ENCODE peak calls at places on chromosomes 6 and 20, in six cellular contexts. F is adrenal gland; R is fibroblast of lung; W is heart right ventricle; L is PC-9; M is CD8-positive, alpha-beta T cell. G is an unnamed sample.

GRCh38 chr6:25637946-25638345 is 14.1 kb upstream of the SCGN start:
- DNase-seq in W (no peak), R (no peak), M (no peak), F (no peak), L (no peak), G (no peak)

GRCh38 chr20:59514554-59514953 is 89.8 kb upstream of the PHACTR3 start:
- DNase-seq in R (no peak), W (no peak), F (no peak), M (no peak), L (peak), G (no peak)

GRCh38 chr20:9741996-9742395 is 96.9 kb downstream of the PAK5 start:
- DNase-seq in M (no peak), R (no peak), F (no peak), L (no peak), W (no peak), G (no peak)

GRCh38 chr6:45586216-45587171 is 208.8 kb upstream of the SUPT3H start:
- DNase-seq in F (no peak), M (peak), L (peak), W (no peak), R (no peak), G (no peak)

GRCh38 chr6:5422321-5422915 is 161.1 kb downstream of the FARS2 start:
- DNase-seq in F (peak), R (peak), W (no peak), M (no peak), L (no peak), G (no peak)

GRCh38 chr6:157323924-157324276 is 581 bp upstream of the TMEM242 start:
- DNase-seq in W (peak), M (peak), F (peak), L (peak), R (peak), G (peak)

GRCh38 chr20:21510414-21510971 is 3.4 kb downstream of the NKX2-2 start:
- DNase-seq in W (no peak), L (no peak), R (peak), M (no peak), F (no peak), G (no peak)

GRCh38 chr6:152984387-152984872 is 1.6 kb upstream of the FBXO5 start:
- DNase-seq in R (peak), W (no peak), F (no peak), M (no peak), L (no peak), G (no peak)

GRCh38 chr20:8601542-8601912 is 467.4 kb upstream of the PLCB4 start:
- DNase-seq in M (no peak), F (no peak), R (no peak), W (no peak), L (no peak), G (no peak)

GRCh38 chr6:142822882-142823578 is 121.9 kb downstream of the HIVEP2 start:
- DNase-seq in M (no peak), L (peak), F (no peak), R (no peak), W (no peak), G (no peak)

GRCh38 chr6:11139051-11139960 is 27.8 kb upstream of the ERVFRD-1 start:
- DNase-seq in W (no peak), F (no peak), L (peak), R (peak), M (no peak), G (no peak)

GRCh38 chr20:50434653-50435396 is 75.4 kb upstream of the PTPN1 start:
- DNase-seq in M (no peak), F (no peak), R (peak), L (peak), W (no peak), G (no peak)

GRCh38 chr6:74826318-74826717 is 379.5 kb downstream of the COL12A1 start:
- DNase-seq in L (no peak), F (no peak), R (no peak), M (no peak), W (no peak), G (no peak)

DNA sequence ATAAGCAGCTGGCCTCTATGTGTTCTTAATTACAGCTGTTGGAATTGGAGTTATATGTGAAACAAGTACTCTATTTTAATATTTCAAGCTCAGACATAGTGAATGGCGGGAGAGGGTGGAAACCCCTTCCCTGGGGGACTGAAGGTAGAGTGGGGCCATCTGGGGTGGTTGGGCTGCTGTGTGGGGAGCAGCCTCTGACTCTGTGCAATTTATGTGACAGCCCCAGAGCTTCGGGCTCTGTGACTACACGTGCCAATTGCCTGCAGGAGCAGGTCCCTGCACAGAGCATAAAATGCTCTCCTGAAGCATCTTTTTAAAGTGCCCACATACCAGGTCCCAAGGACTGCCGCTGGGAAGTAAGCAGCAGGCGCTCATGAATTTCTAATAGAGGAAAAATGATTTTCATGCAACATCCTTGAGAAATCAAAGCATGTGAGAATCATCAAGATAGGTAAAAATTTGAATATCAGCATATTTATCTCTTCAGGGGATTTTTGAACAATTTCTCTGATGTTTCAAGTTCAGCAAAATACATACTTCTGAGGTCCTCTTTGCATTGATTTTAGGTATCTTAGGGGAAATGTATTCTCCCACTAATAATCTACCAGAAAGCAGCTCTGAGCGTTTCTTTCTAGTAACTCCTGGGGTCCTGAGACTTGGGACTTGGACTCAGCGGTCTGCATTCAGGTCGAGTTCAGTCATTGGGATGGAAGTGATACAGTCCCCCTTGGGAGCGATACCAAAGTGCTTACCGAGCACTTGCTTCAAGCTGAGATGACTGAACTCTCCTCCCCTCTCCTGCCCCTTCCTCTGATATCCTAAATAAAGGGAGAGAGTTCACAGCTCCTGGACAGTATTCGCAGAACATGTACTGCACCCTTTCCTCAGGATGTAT is 40.0 kb downstream of the ALDH8A1 start:
- DNase-seq in F (no peak), L (no peak), M (no peak), R (peak), W (no peak), G (no peak)
- H3K27ac ChIP-seq in F (peak), L (no peak), M (no peak), R (peak), W (no peak), G (no peak)

GRCh38 chr20:11917663-11918062 is at the start of gene BTBD3:
- DNase-seq in R (peak), M (no peak), W (peak), L (no peak), F (peak), G (peak)
- H3K27ac ChIP-seq in R (peak), M (no peak), W (peak), L (no peak), F (peak), G (peak)

GRCh38 chr6:303948-304558 is 11.8 kb downstream of the DUSP22 start:
- DNase-seq in M (no peak), L (no peak), R (no peak), W (no peak), F (no peak), G (no peak)
- H3K27ac ChIP-seq in M (no peak), L (no peak), R (no peak), W (no peak), F (no peak), G (no peak)

GRCh38 chr20:58075980-58076749 is 152.3 kb downstream of the ANKRD60 start:
- DNase-seq in M (no peak), R (peak), W (no peak), L (no peak), F (no peak), G (peak)
- H3K27ac ChIP-seq in M (no peak), R (no peak), W (no peak), L (no peak), F (no peak), G (no peak)

DNA sequence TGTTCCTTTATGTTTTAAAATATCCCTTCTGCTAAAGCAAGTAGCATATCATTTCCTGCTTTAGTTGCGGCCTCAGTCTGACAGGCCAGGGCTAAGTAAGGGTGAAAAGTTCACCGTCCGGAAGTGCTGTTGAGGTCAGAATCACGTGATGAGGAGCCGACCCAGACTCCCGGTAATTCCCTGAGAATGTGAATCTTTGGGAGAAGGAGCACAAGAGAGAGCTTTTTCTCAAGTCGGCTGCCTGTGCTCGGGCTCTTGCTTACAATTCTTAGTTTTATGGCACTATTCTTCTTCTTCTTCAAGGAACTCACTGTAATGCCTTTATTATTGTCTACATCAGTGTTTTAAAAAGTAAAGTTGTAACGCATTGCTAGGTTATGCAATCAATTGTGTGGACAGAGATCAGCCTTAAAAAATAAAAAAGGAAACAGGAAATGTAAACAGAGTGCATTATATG is 309.3 kb downstream of the PRL start:
- DNase-seq in L (peak), W (peak), R (peak), M (no peak), F (peak), G (peak)
- H3K27ac ChIP-seq in L (no peak), W (peak), R (peak), M (no peak), F (peak), G (peak)

GRCh38 chr6:42124223-42124836 is 18.1 kb downstream of the C6orf132 start:
- DNase-seq in F (no peak), L (no peak), W (no peak), R (no peak), M (no peak), G (no peak)
- H3K27ac ChIP-seq in F (no peak), L (peak), W (peak), R (no peak), M (no peak), G (no peak)

DNA sequence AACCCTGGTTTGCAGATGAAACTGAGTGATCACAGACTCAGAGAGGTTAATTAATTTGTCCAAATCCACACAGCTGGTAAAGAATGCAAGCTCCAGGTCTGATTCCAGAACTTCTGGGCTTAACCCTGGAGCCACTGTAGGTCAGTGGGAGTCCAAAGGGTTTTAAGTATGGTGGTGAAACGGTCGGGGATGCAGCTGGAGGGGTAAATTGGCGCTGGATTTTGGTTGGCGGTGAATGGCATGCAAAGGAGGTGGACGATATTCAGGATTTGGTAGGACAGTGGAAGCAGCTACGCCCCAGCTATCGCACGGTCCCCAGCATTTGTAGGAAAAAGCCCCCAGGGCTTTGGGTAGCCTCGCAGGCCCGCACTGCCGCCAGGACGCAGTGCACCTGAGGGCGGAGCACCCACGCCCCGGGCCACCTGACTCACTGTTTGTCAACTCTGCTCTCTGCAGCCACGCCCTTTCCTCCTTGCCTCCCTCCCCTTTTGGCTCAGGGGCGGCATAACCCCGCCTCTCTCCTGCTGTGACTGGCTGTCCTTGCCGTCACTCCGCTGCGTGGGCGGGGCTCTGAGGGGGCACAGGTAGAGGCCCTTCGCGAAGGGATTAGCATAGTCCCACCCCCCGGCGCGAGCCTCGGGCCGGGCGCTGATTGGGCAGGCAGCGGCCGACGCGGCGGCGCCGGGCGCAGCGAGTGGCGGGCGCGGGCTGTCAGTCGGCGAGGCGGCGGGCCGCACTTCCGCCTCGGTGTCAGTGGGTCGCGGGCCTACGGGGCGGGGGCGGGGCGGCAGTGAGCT is at the start of gene OSBPL2:
- DNase-seq in L (peak), R (peak), F (peak), M (peak), W (peak), G (peak)
- H3K27ac ChIP-seq in L (peak), R (no peak), F (peak), M (peak), W (peak), G (peak)

GRCh38 chr20:23147647-23147963 is 61.5 kb upstream of the CD93 start:
- DNase-seq in W (no peak), F (no peak), M (no peak), L (no peak), R (no peak), G (no peak)
- H3K27ac ChIP-seq in W (peak), F (peak), M (no peak), L (peak), R (peak), G (peak)

GRCh38 chr20:22810030-22810429 is 225.1 kb upstream of the SSTR4 start:
- DNase-seq in R (no peak), L (no peak), M (no peak), W (no peak), F (no peak), G (peak)
- H3K27ac ChIP-seq in R (no peak), L (no peak), M (no peak), W (no peak), F (no peak), G (no peak)